ENCODE peak calls at places on chromosomes 7 and 10, in nine cellular contexts. F is OCI-LY7; A is skeletal muscle cell; P is CD8-positive, alpha-beta memory T cell; T is brain microvascular endothelial cell; Z is IMR-90; O is Peyer's patch; G is GM23248; Y is mammary epithelial cell. M is an unnamed sample.

GRCh38 chr10:33196710-33197406 is 137.6 kb downstream of the NRP1 start:
- DNase-seq in F (no peak), A (no peak), P (no peak), T (no peak), Z (no peak), O (no peak), G (no peak), Y (no peak), M (no peak)

GRCh38 chr7:157405914-157406810 is 69.4 kb downstream of the DNAJB6 start:
- DNase-seq in F (no peak), A (no peak), P (no peak), T (no peak), Z (no peak), O (no peak), G (peak; percentile 50), Y (no peak), M (peak; percentile 75)

GRCh38 chr7:50206521-50207250 is 97.8 kb upstream of the IKZF1 start:
- DNase-seq in F (no peak), A (no peak), P (peak; percentile 36), T (no peak), Z (no peak), O (peak; percentile 52), G (peak; percentile 8), Y (no peak), M (no peak)

GRCh38 chr10:122267849-122268737 is 3.0 kb upstream of the BTBD16 start:
- DNase-seq in F (peak; percentile 56), A (no peak), P (peak; percentile 14), T (peak; percentile 31), Z (peak; percentile 25), O (no peak), G (peak; percentile 58), Y (peak; percentile 21), M (peak; percentile 91)

GRCh38 chr7:50552139-50552538 is 13.1 kb downstream of the DDC start:
- DNase-seq in F (no peak), A (no peak), P (no peak), T (no peak), Z (no peak), O (no peak), G (no peak), Y (no peak), M (no peak)

GRCh38 chr7:22776964-22777363 is 45.7 kb downstream of the TOMM7 start:
- DNase-seq in F (no peak), A (no peak), P (no peak), T (no peak), Z (no peak), O (no peak), G (no peak), Y (no peak), M (no peak)

GRCh38 chr10:115417585-115418265 is 324.6 kb downstream of the ATRNL1 start:
- DNase-seq in F (peak; percentile 53), A (peak; percentile 3), P (no peak), T (peak; percentile 49), Z (peak; percentile 37), O (no peak), G (peak; percentile 20), Y (peak; percentile 45), M (peak; percentile 46)

GRCh38 chr10:30491204-30491603 is 57.2 kb downstream of the MAP3K8 start:
- DNase-seq in F (no peak), A (peak; percentile 55), P (no peak), T (no peak), Z (peak; percentile 40), O (no peak), G (peak; percentile 89), Y (peak; percentile 82), M (no peak)

GRCh38 chr7:4753610-4754432 is 21.6 kb upstream of the AP5Z1 start:
- DNase-seq in F (peak; percentile 71), A (no peak), P (peak; percentile 76), T (no peak), Z (peak; percentile 34), O (peak; percentile 78), G (peak; percentile 66), Y (peak; percentile 59), M (peak; percentile 97)

GRCh38 chr7:17640730-17641377 is 299.4 kb downstream of the SNX13 start:
- DNase-seq in F (peak; percentile 35), A (no peak), P (no peak), T (peak; percentile 52), Z (peak; percentile 31), O (no peak), G (peak; percentile 52), Y (no peak), M (peak; percentile 28)

DNA sequence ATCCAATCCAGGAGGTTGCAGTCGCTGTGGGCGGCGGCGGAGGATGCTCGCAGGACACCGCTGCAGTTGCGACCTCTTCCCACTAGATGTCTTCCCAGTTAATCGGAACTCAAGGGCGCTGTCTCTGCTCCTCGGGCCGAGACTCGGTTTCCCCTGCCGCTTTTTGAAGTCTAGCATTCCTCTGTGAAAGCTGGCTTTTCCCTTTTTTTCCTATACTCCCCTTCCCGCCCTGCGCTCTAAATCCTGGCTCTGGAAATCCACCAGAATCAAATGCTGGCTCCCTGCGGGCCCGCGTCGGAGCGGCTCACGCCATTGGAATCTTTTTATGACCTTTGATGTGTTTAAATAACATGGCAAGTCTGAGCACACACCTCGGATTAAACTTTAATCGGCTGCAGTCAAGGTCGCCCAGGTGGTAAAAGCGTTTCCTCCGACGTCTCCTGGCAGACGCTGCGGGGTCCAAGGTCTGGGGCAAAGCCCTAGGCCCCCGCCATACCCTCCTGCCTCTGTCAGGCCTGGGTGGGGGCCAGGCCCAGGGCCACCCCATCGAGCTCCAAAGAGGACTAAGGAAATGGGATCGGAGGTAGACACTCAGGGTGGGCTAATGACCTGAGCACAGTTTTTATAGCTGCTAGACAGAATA is 10.7 kb upstream of the HOXA13 start:
- DNase-seq in F (peak; percentile 31), A (no peak), P (no peak), T (peak; percentile 40), Z (peak; percentile 32), O (peak; percentile 29), G (peak; percentile 65), Y (peak; percentile 20), M (peak; percentile 92)
- H3K4me3 ChIP-seq in F (no peak overlapping the region), A (peak overlapping the region; percentile 35), P (peak overlapping the region; percentile 21), T (peak overlapping the region; percentile 20), Z (peak overlapping the region; percentile 5), O (peak overlapping the region; percentile 34), G (peak overlapping the region; percentile 38), Y (no peak overlapping the region), M (no peak overlapping the region)

DNA sequence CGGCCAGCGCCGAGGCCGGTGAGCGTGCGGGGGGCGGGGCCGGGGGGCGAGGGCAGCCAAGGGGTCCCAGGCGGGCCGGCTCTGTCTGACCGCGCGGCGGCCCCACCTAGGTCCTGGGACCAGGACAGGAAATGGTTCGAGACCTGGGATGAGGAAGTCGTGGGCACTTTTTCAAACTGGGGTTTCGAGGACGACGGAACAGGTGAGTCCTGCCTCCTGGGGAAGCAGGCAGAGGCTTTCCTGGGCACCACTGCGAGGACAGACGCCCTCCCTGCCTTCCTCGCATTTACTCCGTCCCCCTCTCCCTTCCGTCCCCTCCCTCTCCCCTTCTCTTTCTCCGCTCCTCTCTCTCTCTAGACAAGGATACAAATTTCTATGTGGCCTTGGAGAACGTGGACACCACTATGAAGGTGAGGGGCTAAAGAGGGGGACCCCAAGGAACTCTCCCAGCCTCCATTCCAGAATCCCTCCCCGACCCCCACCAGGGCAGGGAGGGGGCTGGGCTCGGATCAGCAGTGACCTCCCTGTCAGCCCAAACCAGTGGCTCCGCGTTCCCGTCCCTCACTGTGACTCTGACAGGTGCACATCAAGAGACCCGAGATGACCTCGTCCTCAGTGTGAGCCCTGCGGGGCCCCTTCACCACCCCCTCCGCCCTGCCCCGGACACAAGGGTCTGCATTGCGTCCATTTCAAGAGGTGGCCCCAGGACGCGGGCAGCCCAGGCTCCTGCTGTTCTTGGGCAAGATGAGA is 2.6 kb upstream of the MUC12 start:
- DNase-seq in F (no peak), A (no peak), P (no peak), T (no peak), Z (no peak), O (no peak), G (no peak), Y (no peak), M (peak; percentile 78)
- H3K4me3 ChIP-seq in F (no peak overlapping the region), A (no peak overlapping the region), P (no peak overlapping the region), T (no peak overlapping the region), Z (no peak overlapping the region), O (peak overlapping the region; percentile 62), G (peak overlapping the region; percentile 19), Y (no peak overlapping the region), M (peak overlapping the region; percentile 47)

DNA sequence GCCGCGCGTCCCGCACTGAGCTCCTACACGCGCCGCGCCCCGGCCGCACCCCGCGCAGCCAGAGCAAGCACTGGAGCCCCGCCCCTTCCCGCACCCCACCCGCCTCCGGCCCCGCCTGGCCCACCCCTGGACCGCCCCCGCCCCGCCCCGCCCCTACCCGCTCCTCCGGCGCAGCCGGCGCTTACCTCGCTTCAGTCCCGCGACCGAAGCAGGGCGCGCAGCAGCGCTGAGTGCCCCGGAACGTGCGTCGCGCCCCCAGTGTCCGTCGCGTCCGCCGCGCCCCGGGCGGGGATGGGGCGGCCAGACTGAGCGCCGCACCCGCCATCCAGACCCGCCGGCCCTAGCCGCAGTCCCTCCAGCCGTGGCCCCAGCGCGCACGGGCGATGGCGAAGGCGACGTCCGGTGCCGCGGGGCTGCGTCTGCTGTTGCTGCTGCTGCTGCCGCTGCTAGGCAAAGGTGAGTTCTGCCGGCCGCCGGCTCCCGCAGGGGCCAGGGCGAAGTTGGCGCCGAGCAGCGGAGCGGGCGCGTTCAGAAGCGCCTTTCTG is at the start of gene RET:
- DNase-seq in F (no peak), A (no peak), P (no peak), T (no peak), Z (no peak), O (no peak), G (peak; percentile 30), Y (peak; percentile 40), M (peak; percentile 99)
- H3K4me3 ChIP-seq in F (no peak within 1 kb of the TSS), A (peak within 1 kb of the TSS; percentile 22), P (no peak within 1 kb of the TSS), T (peak within 1 kb of the TSS; percentile 22), Z (peak within 1 kb of the TSS; percentile 12), O (peak within 1 kb of the TSS; percentile 49), G (peak within 1 kb of the TSS; percentile 37), Y (peak within 1 kb of the TSS; percentile 38), M (peak within 1 kb of the TSS; percentile 66)

GRCh38 chr7:128909605-128910568 is 622 bp downstream of the KCP start:
- DNase-seq in F (no peak), A (no peak), P (no peak), T (peak; percentile 32), Z (peak; percentile 23), O (no peak), G (peak; percentile 49), Y (no peak), M (peak; percentile 86)
- H3K4me3 ChIP-seq in F (no peak overlapping the region), A (peak overlapping the region; percentile 4), P (no peak overlapping the region), T (peak overlapping the region; percentile 56), Z (peak overlapping the region; percentile 9), O (peak overlapping the region; percentile 16), G (peak overlapping the region; percentile 43), Y (no peak overlapping the region), M (peak overlapping the region; percentile 67)

DNA sequence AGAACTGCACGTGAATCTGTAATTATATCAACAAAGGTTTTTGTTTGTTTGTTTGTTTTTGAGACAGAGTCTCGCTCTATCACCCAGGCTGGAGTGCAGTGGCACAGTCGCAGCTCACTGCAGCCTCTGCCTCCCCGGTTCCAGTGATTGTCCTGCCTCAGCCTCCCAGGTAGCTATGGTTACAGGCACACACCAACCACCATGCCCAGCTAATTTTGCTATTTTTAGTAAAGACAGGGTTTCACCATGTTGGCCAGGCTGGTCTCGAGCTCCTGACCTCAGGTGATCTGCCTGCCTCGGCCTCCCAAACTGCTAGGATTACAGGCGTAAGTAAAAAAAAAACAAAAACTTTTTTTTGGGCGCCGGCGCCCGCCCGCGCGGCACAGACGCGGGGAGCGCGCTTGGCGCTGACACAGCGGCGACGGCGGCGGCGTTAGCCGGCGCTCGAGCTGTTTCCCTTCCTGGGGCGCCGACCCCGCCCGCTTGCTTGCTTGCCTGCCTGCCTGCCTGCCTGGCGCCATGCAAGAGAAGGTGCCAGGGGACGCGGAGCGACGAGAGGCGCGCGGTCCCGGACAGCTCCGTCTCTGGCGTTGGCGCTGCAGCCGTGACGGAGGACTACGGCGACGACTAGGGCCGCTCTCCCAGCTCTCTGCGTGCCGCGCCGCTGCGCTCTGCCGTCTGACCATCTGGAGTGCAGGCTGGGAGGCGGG is 171.4 kb upstream of the NUPR2 start:
- DNase-seq in F (no peak), A (no peak), P (no peak), T (no peak), Z (no peak), O (no peak), G (peak; percentile 17), Y (peak; percentile 18), M (no peak)
- H3K4me3 ChIP-seq in F (no peak overlapping the region), A (peak overlapping the region; percentile 20), P (no peak overlapping the region), T (no peak overlapping the region), Z (no peak overlapping the region), O (peak overlapping the region; percentile 14), G (no peak overlapping the region), Y (peak overlapping the region; percentile 36), M (no peak overlapping the region)

M was measured in H7.